ENCODE peak calls at places on chromosomes 3 and 15, in five cellular contexts. N is stomach, L is brain microvascular endothelial cell, X is IMR-90, J is fibroblast of lung. R is an unnamed sample.

GRCh38 chr3:76352069-76352847 is 566.9 kb upstream of the ZNF717 start:
- DNase-seq in N (no peak), L (no peak), X (peak; percentile 7), J (no peak), R (no peak)

GRCh38 chr3:52190294-52190841 is 7.6 kb upstream of the ALAS1 start:
- DNase-seq in N (peak; percentile 83), L (no peak), X (peak; percentile 49), J (peak; percentile 92), R (peak; percentile 80)

GRCh38 chr3:73694988-73695757 is 70.4 kb upstream of the PDZRN3 start:
- DNase-seq in N (no peak), L (no peak), X (no peak), J (no peak), R (no peak)

GRCh38 chr15:82918162-82918561 is 34.4 kb downstream of the HOMER2 start:
- DNase-seq in N (peak; percentile 23), L (no peak), X (no peak), J (no peak), R (no peak)

GRCh38 chr15:37764733-37765191 is 169.7 kb upstream of the TMCO5A start:
- DNase-seq in N (peak; percentile 29), L (peak; percentile 60), X (peak; percentile 74), J (peak; percentile 82), R (peak; percentile 83)

GRCh38 chr3:193132923-193133463 is 108.0 kb upstream of the PLAAT1 start:
- DNase-seq in N (no peak), L (no peak), X (no peak), J (no peak), R (peak; percentile 67)

GRCh38 chr3:14266361-14266760 is 87.7 kb downstream of the LSM3 start:
- DNase-seq in N (no peak), L (peak; percentile 25), X (peak; percentile 96), J (peak; percentile 75), R (peak; percentile 91)

GRCh38 chr3:134802428-134803050 is 7.5 kb downstream of the EPHB1 start:
- DNase-seq in N (no peak), L (no peak), X (no peak), J (no peak), R (no peak)

GRCh38 chr3:123130079-123130726 is 63.4 kb downstream of the PDIA5 start:
- DNase-seq in N (peak; percentile 36), L (no peak), X (no peak), J (no peak), R (no peak)

GRCh38 chr3:153165211-153165815 is 3.3 kb downstream of the RAP2B start:
- DNase-seq in N (no peak), L (no peak), X (peak; percentile 42), J (peak; percentile 65), R (peak; percentile 70)

GRCh38 chr15:32105258-32106248 is 75.2 kb downstream of the CHRNA7 start:
- DNase-seq in N (no peak), L (no peak), X (no peak), J (no peak), R (no peak)

GRCh38 chr15:79007066-79007465 is 62.2 kb upstream of the CTSH start:
- DNase-seq in N (peak; percentile 63), L (peak; percentile 44), X (peak; percentile 50), J (peak; percentile 58), R (peak; percentile 59)

GRCh38 chr3:134308350-134308891 is 57.8 kb upstream of the RYK start:
- DNase-seq in N (peak; percentile 89), L (peak; percentile 84), X (peak; percentile 76), J (peak; percentile 82), R (peak; percentile 97)

GRCh38 chr15:59532770-59533379 is 78.7 kb upstream of the GCNT3 start:
- DNase-seq in N (peak; percentile 25), L (peak; percentile 22), X (peak; percentile 21), J (peak; percentile 49), R (peak; percentile 65)

GRCh38 chr3:1374471-1374870 is 281.6 kb downstream of the CNTN6 start:
- DNase-seq in N (no peak), L (no peak), X (no peak), J (no peak), R (no peak)

GRCh38 chr3:117168896-117169295 is 459.3 kb downstream of the TUSC7 start:
- DNase-seq in N (no peak), L (no peak), X (no peak), J (no peak), R (no peak)

GRCh38 chr15:60591491-60592385 is 112.8 kb upstream of the ICE2 start:
- DNase-seq in N (peak; percentile 34), L (no peak), X (no peak), J (peak; percentile 19), R (no peak)

GRCh38 chr3:43221076-43221475 is 65.3 kb upstream of the SNRK start:
- DNase-seq in N (no peak), L (no peak), X (no peak), J (no peak), R (no peak)

GRCh38 chr3:72916249-72916648 is 28.4 kb downstream of the GXYLT2 start:
- DNase-seq in N (no peak), L (no peak), X (no peak), J (no peak), R (no peak)

GRCh38 chr3:194687638-194688206 is 2.0 kb downstream of the FAM43A start:
- DNase-seq in N (peak; percentile 79), L (peak; percentile 37), X (peak; percentile 51), J (peak; percentile 66), R (peak; percentile 53)
- TF ChIP-seq CTCF in N (no peak), L (peak; percentile 35), X (peak; percentile 40), J (peak; percentile 3), R (no peak)

DNA sequence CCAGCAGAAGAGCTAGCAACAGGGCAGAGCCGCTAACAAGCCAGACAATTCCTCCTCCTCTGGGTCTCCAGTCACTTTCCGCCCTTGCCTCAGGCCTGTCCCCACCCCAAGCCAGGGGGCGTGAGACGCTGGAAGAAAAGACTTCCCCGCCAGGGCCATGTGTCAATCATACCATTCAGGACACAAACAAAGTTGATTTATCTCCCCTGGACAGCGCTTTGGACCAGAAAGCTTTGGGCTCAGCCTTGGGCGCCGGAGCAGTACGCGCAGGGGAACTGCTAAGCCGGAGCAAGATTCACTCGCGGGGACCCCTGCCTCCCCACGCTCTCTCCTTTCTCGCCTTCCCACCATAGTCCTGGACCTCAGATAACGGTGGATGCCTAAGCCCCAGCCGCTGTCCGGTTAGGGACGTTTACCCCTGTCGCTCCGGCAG is 479 bp downstream of the LRRC2 start:
- DNase-seq in N (no peak), L (no peak), X (peak; percentile 22), J (no peak), R (peak; percentile 25)
- TF ChIP-seq CTCF in N (no peak), L (peak; percentile 23), X (no peak), J (no peak), R (no peak)

GRCh38 chr15:74337146-74337545 is 30.3 kb downstream of the CYP11A1 start:
- DNase-seq in N (no peak), L (no peak), X (no peak), J (no peak), R (no peak)

GRCh38 chr15:74337607-74338211 is 29.7 kb downstream of the CYP11A1 start:
- DNase-seq in N (no peak), L (no peak), X (no peak), J (no peak), R (no peak)

GRCh38 chr15:74335396-74335795 is 32.0 kb downstream of the CYP11A1 start:
- DNase-seq in N (no peak), L (no peak), X (no peak), J (no peak), R (no peak)

GRCh38 chr15:74334127-74334526 is 33.3 kb downstream of the CYP11A1 start:
- DNase-seq in N (no peak), L (no peak), X (no peak), J (no peak), R (no peak)

GRCh38 chr15:74336061-74337005 is 31.1 kb downstream of the CYP11A1 start:
- DNase-seq in N (no peak), L (no peak), X (peak; percentile 37), J (no peak), R (peak; percentile 42)
- TF ChIP-seq CTCF in N (no peak), L (peak; percentile 44), X (no peak), J (no peak), R (peak; percentile 38)

DNA sequence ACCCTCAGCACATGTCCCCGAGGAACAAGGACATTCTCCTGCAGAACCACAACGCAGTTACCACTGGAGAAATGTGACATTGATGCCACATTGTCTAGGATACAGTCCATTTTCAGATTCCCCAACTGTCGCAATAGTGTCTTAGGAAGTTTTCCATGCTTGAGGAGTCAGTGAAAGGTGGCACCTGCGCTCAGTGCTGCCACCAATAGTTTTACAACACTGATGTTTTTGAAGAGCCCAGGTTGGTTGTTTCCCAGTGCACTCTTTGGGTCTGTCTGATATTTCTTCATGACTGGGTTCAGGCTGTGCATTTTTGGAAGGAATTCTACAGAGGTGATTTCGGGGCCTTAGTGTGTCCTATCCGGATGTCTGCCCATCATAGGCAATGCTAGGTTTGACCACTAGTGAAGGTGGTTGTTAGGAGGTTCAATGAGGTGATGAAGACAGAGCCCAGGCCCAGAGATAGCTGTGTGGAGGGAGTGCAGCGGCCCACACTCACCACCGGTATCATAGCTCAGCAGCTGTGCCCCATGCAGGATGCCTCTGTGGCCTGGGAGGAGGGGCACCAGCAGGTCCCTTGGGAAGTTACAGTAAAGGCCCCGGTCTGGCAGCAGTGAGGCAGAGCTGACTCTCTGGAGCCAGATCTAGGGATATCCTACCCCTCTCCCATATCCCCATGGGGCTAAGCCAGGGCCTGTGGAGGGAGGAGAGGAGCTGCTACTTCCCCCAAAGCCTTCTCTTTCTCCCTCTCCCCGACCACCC is 96.6 kb downstream of the DNAJB8 start:
- DNase-seq in N (no peak), L (no peak), X (no peak), J (no peak), R (no peak)
- TF ChIP-seq CTCF in N (no peak), L (peak; percentile 32), X (no peak), J (no peak), R (no peak)

GRCh38 chr3:38039899-38040261 is 872 bp downstream of the DLEC1 start:
- DNase-seq in N (peak; percentile 71), L (peak; percentile 37), X (peak; percentile 42), J (peak; percentile 60), R (peak; percentile 38)
- TF ChIP-seq CTCF in N (peak; percentile 48), L (peak; percentile 48), X (peak; percentile 29), J (no peak), R (peak; percentile 27)

R was measured in fibroblast of the aortic adventitia.